ENCODE peak calls at places on chromosomes 2 and 18, in six cellular contexts. G, Y, S, Z, M and D are unnamed samples.
A peak's percentile ranks its signal among the peaks of the same experiment; 100 is the strongest.

GRCh38 chr18:2310824-2311349 is 260.4 kb downstream of the METTL4 start:
- DNase-seq in G (no peak), Y (no peak), S (no peak), Z (no peak), M (no peak), D (no peak)

GRCh38 chr2:31284107-31284506 is 50.2 kb downstream of the EHD3 start:
- DNase-seq in G (no peak), Y (no peak), S (no peak), Z (no peak), M (no peak), D (no peak)

GRCh38 chr2:197707316-197708213 is 2.4 kb downstream of the MARS2 start:
- DNase-seq in G (no peak), Y (no peak), S (peak; percentile 74), Z (peak; percentile 78), M (peak; percentile 76), D (no peak)

GRCh38 chr2:11112870-11113428 is 42.3 kb upstream of the SLC66A3 start:
- DNase-seq in G (no peak), Y (no peak), S (no peak), Z (no peak), M (no peak), D (no peak)

GRCh38 chr2:69512446-69512845 is 75.2 kb upstream of the NFU1 start:
- DNase-seq in G (no peak), Y (no peak), S (no peak), Z (no peak), M (no peak), D (no peak)

GRCh38 chr2:2083113-2083757 is 247.8 kb downstream of the MYT1L start:
- DNase-seq in G (no peak), Y (no peak), S (no peak), Z (no peak), M (no peak), D (no peak)

GRCh38 chr2:16645088-16645487 is 20.5 kb downstream of the CYRIA start:
- DNase-seq in G (no peak), Y (no peak), S (no peak), Z (no peak), M (no peak), D (no peak)

GRCh38 chr2:24153478-24153877 is 21.4 kb upstream of the FAM228A start:
- DNase-seq in G (no peak), Y (no peak), S (no peak), Z (no peak), M (no peak), D (no peak)

GRCh38 chr2:159101755-159102489 is 133.5 kb downstream of the TANC1 start:
- DNase-seq in G (no peak), Y (no peak), S (no peak), Z (no peak), M (no peak), D (no peak)

GRCh38 chr18:67425724-67426123 is 90.8 kb downstream of the DSEL start:
- DNase-seq in G (no peak), Y (no peak), S (peak; percentile 98), Z (peak; percentile 62), M (peak; percentile 96), D (no peak)

DNA sequence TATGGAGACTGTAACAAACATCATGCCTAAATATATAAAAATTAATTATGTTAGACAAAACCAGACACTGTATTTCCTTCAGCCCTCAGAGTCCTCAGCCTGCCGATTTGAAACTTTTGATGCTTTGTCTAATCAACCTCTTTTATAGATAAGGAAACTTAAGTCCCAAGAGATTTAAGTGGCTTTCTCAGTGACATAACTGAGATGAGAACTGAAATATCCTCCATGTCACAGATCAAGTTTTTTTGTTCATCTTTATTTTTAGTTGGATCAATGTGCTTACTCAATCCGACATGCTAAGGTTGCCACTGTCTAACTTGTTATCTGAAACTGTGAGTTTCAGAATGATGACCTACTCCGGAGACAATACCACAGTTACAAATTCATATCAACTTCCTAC is 72.3 kb downstream of the BARD1 start:
- DNase-seq in G (no peak), Y (no peak), S (no peak), Z (no peak), M (no peak), D (no peak)
- H3K4me3 ChIP-seq in G (no peak overlapping the region), Y (no peak overlapping the region), S (no peak overlapping the region), Z (no peak overlapping the region), M (no peak overlapping the region), D (no peak overlapping the region)

DNA sequence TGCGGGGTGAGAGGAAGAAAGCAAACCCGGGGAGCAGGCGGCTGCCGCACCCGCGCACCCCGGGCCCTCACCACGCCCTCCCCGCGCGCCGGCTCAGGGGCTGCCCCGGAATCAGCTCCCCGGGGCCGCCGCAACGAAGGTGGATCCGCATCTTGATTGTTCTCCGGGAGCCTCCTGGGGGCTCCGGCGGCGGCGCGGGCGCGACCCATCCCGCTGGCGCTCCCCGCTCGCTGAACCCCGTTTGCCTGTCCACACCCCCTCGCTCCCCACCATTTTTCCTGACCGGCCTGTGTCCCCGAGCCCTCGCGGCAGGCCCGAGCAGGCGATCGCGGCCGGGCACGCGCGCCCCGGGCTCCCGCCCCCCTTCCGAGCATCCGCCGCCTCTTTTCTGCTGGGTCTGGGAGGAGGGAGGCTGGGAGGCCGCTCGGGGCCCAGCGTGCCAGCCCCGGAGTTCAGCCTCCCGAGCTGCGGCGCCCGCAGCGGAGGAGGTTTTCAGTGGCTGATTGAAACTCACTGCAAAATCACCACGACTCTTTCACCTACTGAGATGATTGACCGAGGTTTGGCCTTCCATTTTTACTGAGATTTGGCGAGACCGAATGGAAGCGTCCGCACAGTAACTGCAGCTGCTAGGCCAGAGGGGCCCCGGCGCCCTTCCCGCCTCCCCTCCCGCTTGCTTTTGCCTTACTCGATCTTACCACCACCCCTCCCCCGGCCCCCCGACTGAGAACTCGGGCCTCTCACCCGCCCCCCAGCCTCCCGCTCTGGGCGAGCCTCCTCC is 4.7 kb downstream of the SOX11 start:
- DNase-seq in G (no peak), Y (no peak), S (no peak), Z (peak; percentile 87), M (no peak), D (no peak)
- H3K4me3 ChIP-seq in G (peak overlapping the region; percentile 45), Y (peak overlapping the region; percentile 62), S (no peak overlapping the region), Z (peak overlapping the region; percentile 65), M (no peak overlapping the region), D (no peak overlapping the region)

GRCh38 chr2:19674051-19675002 is 227.5 kb downstream of the TTC32 start:
- DNase-seq in G (no peak), Y (no peak), S (peak; percentile 29), Z (no peak), M (no peak), D (no peak)
- H3K4me3 ChIP-seq in G (no peak overlapping the region), Y (no peak overlapping the region), S (no peak overlapping the region), Z (no peak overlapping the region), M (no peak overlapping the region), D (no peak overlapping the region)

GRCh38 chr2:114709936-114710850 is 267.8 kb downstream of the DPP10 start:
- DNase-seq in G (no peak), Y (no peak), S (no peak), Z (no peak), M (no peak), D (no peak)
- H3K4me3 ChIP-seq in G (no peak overlapping the region), Y (no peak overlapping the region), S (no peak overlapping the region), Z (no peak overlapping the region), M (no peak overlapping the region), D (no peak overlapping the region)